ENCODE peak calls at places on chromosomes 5 and 9, in four cellular contexts. S is fibroblast of mammary gland, V is sigmoid colon, L is heart left ventricle. M is an unnamed sample.

GRCh38 chr9:35341585-35341984 is 148.3 kb upstream of the RUSC2 start:
- DNase-seq in V (peak), S (peak), L (peak), M (no peak)

GRCh38 chr5:4883388-4883787 is 256.7 kb upstream of the ADAMTS16 start:
- DNase-seq in S (no peak), L (no peak), V (peak), M (no peak)

GRCh38 chr5:73867344-73868335 is 241.6 kb downstream of the ARHGEF28 start:
- DNase-seq in S (peak), L (no peak), V (no peak), M (no peak)

GRCh38 chr5:140372971-140373487 is 13.0 kb downstream of the SLC4A9 start:
- DNase-seq in S (peak), V (peak), L (peak), M (no peak)

GRCh38 chr5:89313044-89313443 is 430.1 kb upstream of the MEF2C start:
- DNase-seq in S (peak), V (no peak), L (no peak), M (no peak)

GRCh38 chr9:133238272-133238850 is 29.3 kb upstream of the OBP2B start:
- DNase-seq in L (peak), V (peak), S (peak), M (peak)

GRCh38 chr5:80852331-80853245 is 107.6 kb upstream of the RASGRF2 start:
- DNase-seq in L (no peak), S (no peak), V (no peak), M (no peak)

GRCh38 chr5:163595851-163596399 is 90.5 kb downstream of the MAT2B start:
- DNase-seq in V (no peak), L (no peak), S (no peak), M (no peak)

GRCh38 chr5:58497956-58498942 is 7.0 kb downstream of the GAPT start:
- DNase-seq in V (no peak), S (peak), L (no peak), M (no peak)

GRCh38 chr5:180366303-180366702 is 13.2 kb upstream of the GFPT2 start:
- DNase-seq in S (no peak), L (no peak), V (no peak), M (no peak)

GRCh38 chr5:167853421-167853820 is 438.0 kb upstream of the WWC1 start:
- DNase-seq in L (no peak), S (peak), V (no peak), M (no peak)

GRCh38 chr9:76701441-76702031 is 62.7 kb upstream of the PCA3 start:
- DNase-seq in V (no peak), S (peak), L (no peak), M (no peak)

GRCh38 chr5:110371011-110371724 is 355.3 kb downstream of the TMEM232 start:
- DNase-seq in L (no peak), S (no peak), V (no peak), M (peak)

GRCh38 chr9:680106-680505 is 161.4 kb upstream of the DMRT1 start:
- DNase-seq in S (no peak), L (no peak), V (no peak), M (no peak)

GRCh38 chr5:163531272-163531671 is 25.9 kb downstream of the MAT2B start:
- DNase-seq in L (no peak), V (no peak), S (no peak), M (no peak)

GRCh38 chr9:76912631-76913275 is 6.8 kb upstream of the PRUNE2 start:
- DNase-seq in L (no peak), S (peak), V (no peak), M (no peak)

GRCh38 chr5:134245101-134245604 is 19.3 kb upstream of the PPP2CA start:
- DNase-seq in S (peak), V (no peak), L (peak), M (no peak)

GRCh38 chr9:15086096-15087030 is 176.1 kb upstream of the FREM1 start:
- DNase-seq in S (peak), V (no peak), L (no peak), M (no peak)

GRCh38 chr9:135512241-135512603 is 9.0 kb upstream of the LCN1 start:
- DNase-seq in S (no peak), V (no peak), L (no peak), M (no peak)

GRCh38 chr9:124220551-124221451 is 36.9 kb upstream of the NEK6 start:
- DNase-seq in S (peak), V (peak), L (no peak), M (no peak)

GRCh38 chr5:109063223-109063622 is 315.5 kb downstream of the FER start:
- DNase-seq in S (peak), V (no peak), L (no peak), M (no peak)

GRCh38 chr5:34411470-34412346 is 244.4 kb upstream of the RAI14 start:
- DNase-seq in S (peak), V (no peak), L (no peak), M (no peak)

GRCh38 chr9:95284667-95285066 is 32.8 kb downstream of the FANCC start:
- DNase-seq in S (no peak), V (no peak), L (no peak), M (no peak)

GRCh38 chr5:189976-190365 is 1.3 kb upstream of the LRRC14B start:
- DNase-seq in L (no peak), V (peak), S (no peak), M (no peak)

GRCh38 chr5:9545301-9545958 is 445 bp downstream of the SEMA5A start:
- DNase-seq in S (no peak), L (peak), V (peak), M (no peak)

GRCh38 chr5:174177976-174178600 is 132.6 kb downstream of the NSG2 start:
- DNase-seq in S (no peak), L (no peak), V (no peak), M (no peak)

GRCh38 chr9:80557256-80557655 is 985.5 kb downstream of the TLE4 start:
- DNase-seq in V (no peak), L (no peak), S (no peak), M (no peak)

GRCh38 chr9:20623748-20624124 is 1.4 kb upstream of the MLLT3 start:
- DNase-seq in L (no peak), S (no peak), V (no peak), M (no peak)

GRCh38 chr9:83182071-83182470 is 119.1 kb upstream of the RASEF start:
- DNase-seq in L (no peak), S (no peak), V (no peak), M (no peak)
- TF ChIP-seq CTCF in L (no peak), S (no peak), V (no peak), M (no peak)

GRCh38 chr5:2748180-2748840 is 3.2 kb downstream of the IRX2 start:
- DNase-seq in V (no peak), S (no peak), L (no peak), M (no peak)

GRCh38 chr5:2748841-2749513 is 2.5 kb downstream of the IRX2 start:
- DNase-seq in L (no peak), S (no peak), V (no peak), M (no peak)

GRCh38 chr5:2750758-2751464 is 566 bp downstream of the IRX2 start:
- DNase-seq in L (no peak), V (no peak), S (no peak), M (no peak)

GRCh38 chr5:2750026-2750757 is 1.3 kb downstream of the IRX2 start:
- DNase-seq in S (no peak), V (no peak), L (no peak), M (no peak)

GRCh38 chr5:2749514-2750025 is 1.9 kb downstream of the IRX2 start:
- DNase-seq in L (no peak), S (no peak), V (no peak), M (no peak)
- H3K4me3 ChIP-seq in L (no peak), S (peak), V (no peak), M (no peak)

GRCh38 chr9:101571114-101571513 is 23.7 kb downstream of the PPP3R2 start:
- DNase-seq in L (no peak), S (no peak), V (no peak), M (no peak)

GRCh38 chr9:101569736-101570501 is 24.9 kb downstream of the PPP3R2 start:
- DNase-seq in L (no peak), V (no peak), S (no peak), M (no peak)

GRCh38 chr9:101564252-101564651 is 30.5 kb downstream of the PPP3R2 start:
- DNase-seq in S (no peak), V (no peak), L (no peak), M (no peak)

GRCh38 chr9:101567725-101567993 is 27.1 kb downstream of the PPP3R2 start:
- DNase-seq in L (no peak), V (no peak), S (no peak), M (no peak)

DNA sequence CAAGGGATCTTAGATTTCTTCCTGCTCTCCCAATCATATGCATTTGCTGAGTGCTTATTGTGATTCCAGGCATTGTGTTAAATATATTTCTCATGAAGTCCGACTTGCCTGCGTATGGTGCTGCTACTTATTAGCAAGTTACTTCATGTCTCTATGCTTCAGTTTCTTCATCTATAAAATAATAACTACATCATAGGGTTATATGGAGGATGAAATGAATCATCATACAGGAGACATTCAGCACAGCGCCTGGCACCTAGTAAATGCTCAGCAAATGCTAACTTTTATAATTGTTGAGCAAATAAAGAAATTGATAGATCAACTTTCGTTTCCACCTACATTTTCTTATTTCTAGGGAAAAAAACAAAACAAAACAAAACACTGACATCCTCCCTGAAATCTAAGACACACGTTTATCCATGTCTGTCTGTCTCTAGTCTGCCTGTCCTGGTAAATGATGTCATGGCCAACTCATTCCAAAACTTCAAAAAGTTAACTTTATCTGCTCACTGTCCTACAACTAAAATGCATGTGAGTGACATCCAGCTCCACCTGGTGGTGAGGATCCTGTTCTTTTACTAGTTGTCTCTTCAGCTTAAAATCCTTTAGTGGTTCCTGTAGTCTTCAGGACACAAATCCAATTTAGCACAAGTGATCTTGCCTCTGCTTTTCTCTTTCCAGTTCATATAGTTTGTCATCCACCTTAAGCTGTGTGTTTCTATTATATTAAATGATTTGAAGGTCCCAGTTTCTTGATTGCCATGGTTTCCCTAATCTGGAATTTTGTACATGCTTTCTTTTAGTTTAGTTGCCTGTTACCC is 27.7 kb downstream of the PPP3R2 start:
- DNase-seq in L (no peak), V (no peak), S (peak), M (no peak)
- TF ChIP-seq CTCF in L (peak), V (no peak), S (peak), M (peak)

GRCh38 chr5:36447776-36448175 is 146.1 kb upstream of the RANBP3L start:
- DNase-seq in L (no peak), V (no peak), S (no peak), M (no peak)

GRCh38 chr5:36443941-36444340 is 142.2 kb upstream of the RANBP3L start:
- DNase-seq in L (no peak), S (no peak), V (no peak), M (no peak)

GRCh38 chr5:36442796-36443195 is 141.1 kb upstream of the RANBP3L start:
- DNase-seq in S (peak), L (no peak), V (no peak), M (no peak)

GRCh38 chr5:36442352-36442751 is 140.7 kb upstream of the RANBP3L start:
- DNase-seq in V (no peak), L (no peak), S (no peak), M (no peak)

GRCh38 chr5:36444582-36444999 is 142.9 kb upstream of the RANBP3L start:
- DNase-seq in L (no peak), S (peak), V (no peak), M (no peak)
- H3K4me3 ChIP-seq in L (no peak), S (no peak), V (no peak), M (no peak)

DNA sequence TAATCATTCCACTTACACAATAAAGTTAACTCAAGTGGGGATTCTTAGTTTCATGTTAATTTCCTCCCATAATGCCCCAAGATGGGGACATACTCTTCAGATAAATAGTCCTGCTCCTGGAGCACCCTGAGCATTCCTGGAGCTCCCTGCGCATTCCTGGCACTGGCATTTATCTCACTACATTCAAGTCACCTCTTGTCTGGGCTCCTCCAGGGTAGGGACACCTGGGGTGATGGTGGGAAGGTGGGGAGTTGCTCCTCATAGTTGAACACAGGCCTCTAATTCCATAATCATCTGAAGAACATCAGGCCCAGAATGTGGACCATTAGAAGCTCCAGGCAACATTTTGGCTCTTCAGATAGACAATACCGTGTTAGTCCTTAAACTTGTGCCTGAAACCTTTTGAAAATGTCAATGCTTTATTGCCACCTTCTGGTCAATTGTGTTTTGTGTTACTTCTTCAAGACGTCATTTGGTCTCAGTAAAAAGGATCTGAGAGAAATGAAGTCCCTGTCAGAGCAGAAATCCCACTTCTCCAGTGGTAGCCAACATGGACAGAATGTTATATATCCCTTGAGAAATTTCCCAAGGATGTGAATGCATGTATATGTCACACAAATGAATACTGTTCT is 14.2 kb upstream of the AGGF1 start:
- DNase-seq in S (peak), L (no peak), V (no peak), M (no peak)
- TF ChIP-seq CTCF in S (peak), L (peak), V (no peak), M (peak)